ENCODE peak calls at places on chromosomes 6 and 20, in seven cellular contexts. One of them, this sample, is unnamed.

GRCh38 chr6:166599158-166599557 is 12.7 kb upstream of the RAMACL start:
- DNase-seq in AG04450: no peak
- DNase-seq in RWPE1: no peak
- DNase-seq in left lung: no peak
- DNase-seq in body of pancreas: no peak
- DNase-seq in heart right ventricle: no peak
- DNase-seq in adrenal gland: no peak
- DNase-seq in this sample: no peak

GRCh38 chr6:29705389-29706231 is 17.6 kb upstream of the HLA-F start:
- DNase-seq in AG04450: peak; percentile 15
- DNase-seq in RWPE1: peak; percentile 75
- DNase-seq in left lung: no peak
- DNase-seq in body of pancreas: peak; percentile 54
- DNase-seq in heart right ventricle: peak; percentile 52
- DNase-seq in adrenal gland: peak; percentile 64
- DNase-seq in this sample: no peak

GRCh38 chr6:39812853-39813533 is 20.8 kb downstream of the DAAM2 start:
- DNase-seq in AG04450: no peak
- DNase-seq in RWPE1: no peak
- DNase-seq in left lung: peak; percentile 57
- DNase-seq in body of pancreas: no peak
- DNase-seq in heart right ventricle: no peak
- DNase-seq in adrenal gland: no peak
- DNase-seq in this sample: no peak

GRCh38 chr6:89351632-89352328 is 742 bp downstream of the UBE2J1 start:
- DNase-seq in AG04450: no peak
- DNase-seq in RWPE1: no peak
- DNase-seq in left lung: no peak
- DNase-seq in body of pancreas: no peak
- DNase-seq in heart right ventricle: no peak
- DNase-seq in adrenal gland: no peak
- DNase-seq in this sample: no peak

GRCh38 chr6:166710084-166710483 is 83.0 kb upstream of the RPS6KA2 start:
- DNase-seq in AG04450: no peak
- DNase-seq in RWPE1: no peak
- DNase-seq in left lung: no peak
- DNase-seq in body of pancreas: no peak
- DNase-seq in heart right ventricle: no peak
- DNase-seq in adrenal gland: no peak
- DNase-seq in this sample: no peak

GRCh38 chr20:43404880-43405279 is 52.8 kb upstream of the SRSF6 start:
- DNase-seq in AG04450: no peak
- DNase-seq in RWPE1: peak; percentile 62
- DNase-seq in left lung: no peak
- DNase-seq in body of pancreas: no peak
- DNase-seq in heart right ventricle: no peak
- DNase-seq in adrenal gland: no peak
- DNase-seq in this sample: no peak

GRCh38 chr20:8388146-8388545 is 256.1 kb downstream of the PLCB1 start:
- DNase-seq in AG04450: no peak
- DNase-seq in RWPE1: no peak
- DNase-seq in left lung: no peak
- DNase-seq in body of pancreas: no peak
- DNase-seq in heart right ventricle: no peak
- DNase-seq in adrenal gland: no peak
- DNase-seq in this sample: no peak

GRCh38 chr20:45905505-45906079 is 6.4 kb downstream of the PLTP start:
- DNase-seq in AG04450: no peak
- DNase-seq in RWPE1: peak; percentile 95
- DNase-seq in left lung: no peak
- DNase-seq in body of pancreas: no peak
- DNase-seq in heart right ventricle: no peak
- DNase-seq in adrenal gland: peak; percentile 94
- DNase-seq in this sample: peak; percentile 36

GRCh38 chr6:21309791-21310190 is 283.8 kb upstream of the SOX4 start:
- DNase-seq in AG04450: no peak
- DNase-seq in RWPE1: no peak
- DNase-seq in left lung: no peak
- DNase-seq in body of pancreas: no peak
- DNase-seq in heart right ventricle: no peak
- DNase-seq in adrenal gland: no peak
- DNase-seq in this sample: no peak

GRCh38 chr20:3071610-3072529 is at the start of gene OXT:
- DNase-seq in AG04450: no peak
- DNase-seq in RWPE1: no peak
- DNase-seq in left lung: peak; percentile 60
- DNase-seq in body of pancreas: peak; percentile 35
- DNase-seq in heart right ventricle: peak; percentile 33
- DNase-seq in adrenal gland: no peak
- DNase-seq in this sample: no peak

GRCh38 chr6:41352396-41352795 is 17.0 kb downstream of the NCR2 start:
- DNase-seq in AG04450: no peak
- DNase-seq in RWPE1: no peak
- DNase-seq in left lung: no peak
- DNase-seq in body of pancreas: no peak
- DNase-seq in heart right ventricle: no peak
- DNase-seq in adrenal gland: no peak
- DNase-seq in this sample: no peak

GRCh38 chr20:4138056-4138455 is 122.7 kb upstream of the RNF24 start:
- DNase-seq in AG04450: no peak
- DNase-seq in RWPE1: no peak
- DNase-seq in left lung: no peak
- DNase-seq in body of pancreas: peak; percentile 26
- DNase-seq in heart right ventricle: no peak
- DNase-seq in adrenal gland: no peak
- DNase-seq in this sample: no peak

GRCh38 chr6:117591405-117591804 is 10.9 kb downstream of the GOPC start:
- DNase-seq in AG04450: no peak
- DNase-seq in RWPE1: no peak
- DNase-seq in left lung: no peak
- DNase-seq in body of pancreas: no peak
- DNase-seq in heart right ventricle: no peak
- DNase-seq in adrenal gland: no peak
- DNase-seq in this sample: no peak

GRCh38 chr6:126076992-126077664 is 90.8 kb downstream of the TRMT11 start:
- DNase-seq in AG04450: no peak
- DNase-seq in RWPE1: no peak
- DNase-seq in left lung: no peak
- DNase-seq in body of pancreas: no peak
- DNase-seq in heart right ventricle: no peak
- DNase-seq in adrenal gland: no peak
- DNase-seq in this sample: no peak

GRCh38 chr6:26575494-26575939 is 21.2 kb upstream of the ABT1 start:
- DNase-seq in AG04450: no peak
- DNase-seq in RWPE1: no peak
- DNase-seq in left lung: no peak
- DNase-seq in body of pancreas: no peak
- DNase-seq in heart right ventricle: no peak
- DNase-seq in adrenal gland: no peak
- DNase-seq in this sample: no peak

GRCh38 chr20:57059055-57059617 is 207.3 kb downstream of the BMP7 start:
- DNase-seq in AG04450: no peak
- DNase-seq in RWPE1: no peak
- DNase-seq in left lung: no peak
- DNase-seq in body of pancreas: no peak
- DNase-seq in heart right ventricle: no peak
- DNase-seq in adrenal gland: no peak
- DNase-seq in this sample: no peak
- H3K27ac ChIP-seq in AG04450: no peak overlapping the region
- H3K27ac ChIP-seq in RWPE1: no peak overlapping the region
- H3K27ac ChIP-seq in left lung: no peak overlapping the region
- H3K27ac ChIP-seq in body of pancreas: no peak overlapping the region
- H3K27ac ChIP-seq in heart right ventricle: no peak overlapping the region
- H3K27ac ChIP-seq in adrenal gland: no peak overlapping the region
- H3K27ac ChIP-seq in this sample: no peak overlapping the region

DNA sequence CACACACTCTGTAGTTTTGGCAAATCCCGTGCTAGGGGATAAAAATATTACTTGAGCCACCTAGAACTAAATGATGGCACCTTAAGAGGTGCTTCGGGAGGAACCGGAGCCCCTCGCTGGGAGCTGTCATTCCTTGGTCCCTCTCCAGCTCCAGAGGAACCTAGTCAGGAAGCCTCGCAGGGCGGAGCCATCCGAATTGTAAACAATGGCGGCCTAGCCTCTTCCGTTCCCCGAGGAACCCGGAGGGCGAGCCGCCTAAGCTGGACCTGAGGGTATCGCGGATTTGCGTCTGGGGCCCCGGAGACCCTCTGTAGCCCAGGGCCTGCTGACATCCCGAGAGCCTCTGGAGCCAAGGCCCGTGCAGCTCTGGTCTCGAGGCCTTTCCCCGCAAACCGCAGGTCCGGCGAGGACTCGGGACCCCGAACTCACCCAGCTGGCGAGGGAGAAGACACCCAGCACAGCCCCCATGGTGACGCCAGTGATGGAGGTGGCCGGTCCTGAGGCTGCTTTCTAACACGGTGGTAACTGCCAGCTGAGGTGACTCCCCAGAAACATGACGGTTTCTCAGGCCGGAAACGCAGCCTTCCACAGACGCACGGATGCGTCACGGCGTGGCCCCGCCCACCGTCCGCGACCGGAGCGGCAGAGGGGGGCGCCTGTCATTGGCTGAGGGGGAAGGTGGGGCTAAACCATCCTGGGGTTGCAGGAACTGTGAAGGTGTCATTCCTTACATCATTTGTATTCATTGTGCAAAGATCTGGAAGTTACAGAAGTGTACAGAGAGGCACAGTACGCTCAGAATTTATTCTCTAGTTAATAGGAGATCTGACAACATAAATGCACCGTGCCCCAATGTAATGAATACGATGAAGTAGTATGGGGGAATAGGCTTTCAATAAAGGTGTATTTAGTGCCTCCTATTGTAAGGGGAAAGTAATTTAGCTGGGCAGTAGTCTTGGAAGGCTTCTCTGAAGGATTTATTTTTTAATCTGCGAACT is at the start of gene SERINC3:
- DNase-seq in AG04450: peak; percentile 80
- DNase-seq in RWPE1: peak; percentile 100
- DNase-seq in left lung: peak; percentile 95
- DNase-seq in body of pancreas: peak; percentile 96
- DNase-seq in heart right ventricle: peak; percentile 96
- DNase-seq in adrenal gland: peak; percentile 98
- DNase-seq in this sample: peak; percentile 81
- H3K27ac ChIP-seq in AG04450: peak within 1 kb of the TSS; percentile 100
- H3K27ac ChIP-seq in RWPE1: peak within 1 kb of the TSS; percentile 89
- H3K27ac ChIP-seq in left lung: peak within 1 kb of the TSS; percentile 91
- H3K27ac ChIP-seq in body of pancreas: peak within 1 kb of the TSS; percentile 86
- H3K27ac ChIP-seq in heart right ventricle: peak within 1 kb of the TSS; percentile 96
- H3K27ac ChIP-seq in adrenal gland: peak within 1 kb of the TSS; percentile 99
- H3K27ac ChIP-seq in this sample: peak within 1 kb of the TSS; percentile 88

GRCh38 chr20:17061721-17062120 is 165.1 kb upstream of the PCSK2 start:
- DNase-seq in AG04450: no peak
- DNase-seq in RWPE1: no peak
- DNase-seq in left lung: no peak
- DNase-seq in body of pancreas: no peak
- DNase-seq in heart right ventricle: no peak
- DNase-seq in adrenal gland: no peak
- DNase-seq in this sample: no peak
- H3K27ac ChIP-seq in AG04450: no peak overlapping the region
- H3K27ac ChIP-seq in RWPE1: no peak overlapping the region
- H3K27ac ChIP-seq in left lung: no peak overlapping the region
- H3K27ac ChIP-seq in body of pancreas: no peak overlapping the region
- H3K27ac ChIP-seq in heart right ventricle: no peak overlapping the region
- H3K27ac ChIP-seq in adrenal gland: no peak overlapping the region
- H3K27ac ChIP-seq in this sample: no peak overlapping the region

DNA sequence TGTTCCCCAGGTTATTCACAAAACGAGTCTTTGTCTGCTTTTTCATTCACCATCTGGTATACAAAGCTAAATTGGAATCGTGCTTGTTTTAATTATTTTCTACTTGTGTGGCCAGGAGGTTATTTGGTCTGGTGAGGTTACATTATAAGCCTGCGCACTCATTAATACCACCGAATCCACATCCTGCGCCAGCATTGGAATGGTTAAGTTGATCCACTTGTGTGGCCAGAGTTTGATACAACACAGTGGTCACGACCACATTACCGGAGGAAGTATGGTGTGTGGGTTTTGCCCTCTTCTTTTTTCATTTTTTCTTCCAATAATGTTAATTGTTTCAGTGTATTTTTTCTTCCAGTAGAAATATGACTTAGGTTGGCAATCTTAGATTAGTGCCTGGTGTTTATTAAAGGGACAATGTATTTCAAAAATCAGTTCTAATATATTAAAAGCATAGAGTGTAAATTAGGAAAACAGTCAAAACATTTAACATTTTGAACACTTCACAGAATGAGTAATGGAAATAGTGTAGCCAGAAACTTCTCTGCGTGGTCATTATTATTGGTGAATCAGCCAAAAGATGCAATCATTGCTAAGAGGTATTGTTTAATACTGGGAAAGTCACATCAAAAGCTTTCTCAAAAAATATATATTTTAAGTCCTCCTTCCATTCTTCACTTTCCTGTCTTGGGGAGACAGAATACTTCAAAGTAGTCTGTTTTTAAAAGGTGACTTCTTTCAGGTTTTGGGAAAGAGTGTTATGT is 84.5 kb downstream of the JARID2 start:
- DNase-seq in AG04450: no peak
- DNase-seq in RWPE1: no peak
- DNase-seq in left lung: no peak
- DNase-seq in body of pancreas: no peak
- DNase-seq in heart right ventricle: no peak
- DNase-seq in adrenal gland: no peak
- DNase-seq in this sample: no peak
- H3K27ac ChIP-seq in AG04450: no peak overlapping the region
- H3K27ac ChIP-seq in RWPE1: no peak overlapping the region
- H3K27ac ChIP-seq in left lung: no peak overlapping the region
- H3K27ac ChIP-seq in body of pancreas: no peak overlapping the region
- H3K27ac ChIP-seq in heart right ventricle: no peak overlapping the region
- H3K27ac ChIP-seq in adrenal gland: peak overlapping the region; percentile 55
- H3K27ac ChIP-seq in this sample: peak overlapping the region; percentile 47

This sample was measured in epithelial cell of prostate.